ENCODE peak calls at places on chromosomes 13 and 19, in nine cellular contexts. K, P, Z, S, H, C, U, J and T are unnamed samples.

GRCh38 chr19:10269333-10270179 is 1.4 kb upstream of the ICAM1 start:
- DNase-seq in K (peak; percentile 68), C (peak; percentile 78), S (peak; percentile 87), Z (peak; percentile 87), J (peak; percentile 87), P (peak; percentile 92), U (peak; percentile 84), H (peak; percentile 91), T (peak; percentile 78)

GRCh38 chr19:18879579-18880373 is 16.2 kb downstream of the CERS1 start:
- DNase-seq in P (peak; percentile 95), J (no peak), H (peak; percentile 91), Z (no peak), U (no peak), S (peak; percentile 36), C (no peak), K (no peak), T (no peak)

GRCh38 chr13:111912991-111913781 is 153.8 kb upstream of the SOX1 start:
- DNase-seq in U (no peak), P (no peak), H (no peak), Z (peak; percentile 8), J (no peak), C (no peak), K (no peak), S (no peak), T (no peak)

GRCh38 chr13:24505256-24505655 is 7.3 kb downstream of the PARP4 start:
- DNase-seq in U (no peak), P (no peak), K (peak; percentile 12), J (no peak), S (no peak), H (peak; percentile 78), Z (no peak), C (no peak), T (no peak)

GRCh38 chr19:507286-508203 is at the start of gene TPGS1:
- DNase-seq in S (peak; percentile 97), J (peak; percentile 78), Z (peak; percentile 91), H (peak; percentile 88), C (peak; percentile 70), P (peak; percentile 94), U (peak; percentile 83), K (peak; percentile 51), T (peak; percentile 83)

GRCh38 chr13:74280093-74280794 is 146.0 kb upstream of the KLF12 start:
- DNase-seq in K (no peak), J (no peak), U (no peak), S (no peak), H (no peak), Z (no peak), C (no peak), P (no peak), T (no peak)

GRCh38 chr19:39506944-39507714 is 7.8 kb upstream of the SELENOV start:
- DNase-seq in H (peak; percentile 92), J (no peak), U (peak; percentile 12), C (no peak), P (peak; percentile 83), S (peak; percentile 95), K (peak; percentile 41), Z (no peak), T (peak; percentile 44)

GRCh38 chr13:77981191-77981925 is 62.7 kb upstream of the EDNRB start:
- DNase-seq in Z (no peak), S (no peak), P (no peak), C (no peak), J (no peak), K (peak; percentile 6), H (no peak), U (no peak), T (no peak)

GRCh38 chr19:32403291-32403995 is 2.1 kb upstream of the DPY19L3 start:
- DNase-seq in C (no peak), H (peak; percentile 60), Z (no peak), U (no peak), P (no peak), K (no peak), S (peak; percentile 52), J (no peak), T (no peak)

GRCh38 chr13:50635504-50635903 is 208.0 kb downstream of the DLEU7 start:
- DNase-seq in H (no peak), J (peak; percentile 31), S (no peak), K (no peak), C (peak; percentile 13), P (peak; percentile 75), U (no peak), Z (peak; percentile 29), T (no peak)

GRCh38 chr13:80048802-80049201 is 292.1 kb downstream of the SPRY2 start:
- DNase-seq in Z (peak; percentile 57), P (peak; percentile 57), S (peak; percentile 47), K (peak; percentile 99), H (peak; percentile 49), U (peak; percentile 4), J (peak; percentile 93), C (peak; percentile 53), T (peak; percentile 67)

GRCh38 chr13:50410921-50411712 is 395.9 kb downstream of the KCNRG start:
- DNase-seq in J (no peak), S (no peak), H (peak; percentile 91), Z (no peak), U (no peak), K (peak; percentile 80), C (no peak), P (no peak), T (no peak)

GRCh38 chr19:42370667-42371066 is 19.4 kb downstream of the CNFN start:
- DNase-seq in P (no peak), Z (no peak), H (no peak), U (no peak), K (no peak), S (no peak), C (no peak), J (no peak), T (no peak)

GRCh38 chr13:53191091-53191490 is 162.5 kb downstream of the OLFM4 start:
- DNase-seq in J (no peak), U (no peak), Z (no peak), C (no peak), P (no peak), S (peak; percentile 82), K (no peak), H (no peak), T (no peak)

GRCh38 chr13:85236431-85236830 is 562.8 kb downstream of the SLITRK6 start:
- DNase-seq in U (no peak), S (no peak), J (no peak), Z (no peak), P (no peak), H (no peak), C (no peak), K (peak; percentile 48), T (no peak)

GRCh38 chr13:37340911-37341670 is 235.6 kb upstream of the CSNK1A1L start:
- DNase-seq in Z (no peak), P (no peak), K (no peak), U (no peak), S (no peak), H (no peak), J (no peak), C (no peak), T (no peak)

GRCh38 chr13:113608967-113609533 is 24.5 kb downstream of the TFDP1 start:
- DNase-seq in H (no peak), U (no peak), C (no peak), S (no peak), Z (no peak), P (no peak), K (no peak), J (no peak), T (no peak)

GRCh38 chr13:23674795-23675640 is 104.8 kb downstream of the TNFRSF19 start:
- DNase-seq in P (no peak), U (no peak), J (no peak), H (no peak), C (no peak), S (no peak), Z (no peak), K (peak; percentile 90), T (no peak)

GRCh38 chr13:38775085-38775484 is 88.2 kb downstream of the FREM2 start:
- DNase-seq in U (no peak), J (no peak), P (no peak), C (no peak), K (no peak), H (no peak), Z (no peak), S (no peak), T (no peak)

GRCh38 chr13:52356327-52356726 is 49.6 kb downstream of the THSD1 start:
- DNase-seq in C (no peak), J (no peak), P (no peak), S (no peak), H (no peak), U (no peak), Z (no peak), K (peak; percentile 19), T (no peak)

DNA sequence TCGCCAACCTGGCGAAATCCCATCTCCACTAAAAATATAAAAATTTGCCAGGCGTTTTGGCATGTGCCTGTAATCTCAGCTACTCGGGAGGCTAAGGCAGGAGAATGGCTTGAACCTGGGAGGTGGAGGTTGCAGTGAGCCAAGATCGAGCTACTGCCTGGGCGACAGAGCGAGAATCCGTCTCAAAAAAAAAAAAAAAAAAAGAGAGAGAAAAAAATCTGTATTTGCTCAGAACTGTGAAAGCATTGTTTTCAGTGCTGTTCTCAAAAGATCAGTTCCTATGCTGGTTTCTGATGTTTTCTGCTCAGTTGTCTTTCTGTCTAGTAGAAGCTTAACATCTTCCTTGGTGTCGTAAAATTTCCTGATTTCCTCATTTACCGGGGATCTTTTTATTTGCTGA is 2.5 kb downstream of the SF3A2 start:
- DNase-seq in S (no peak), U (no peak), J (no peak), H (no peak), Z (no peak), K (no peak), P (no peak), C (no peak), T (no peak)
- H3K4me3 ChIP-seq in S (peak overlapping the region; percentile 72), U (peak overlapping the region; percentile 68), J (no peak overlapping the region), H (peak overlapping the region; percentile 97), Z (peak overlapping the region; percentile 4), K (peak overlapping the region; percentile 54), P (peak overlapping the region; percentile 99), C (no peak overlapping the region), T (peak overlapping the region; percentile 29)

DNA sequence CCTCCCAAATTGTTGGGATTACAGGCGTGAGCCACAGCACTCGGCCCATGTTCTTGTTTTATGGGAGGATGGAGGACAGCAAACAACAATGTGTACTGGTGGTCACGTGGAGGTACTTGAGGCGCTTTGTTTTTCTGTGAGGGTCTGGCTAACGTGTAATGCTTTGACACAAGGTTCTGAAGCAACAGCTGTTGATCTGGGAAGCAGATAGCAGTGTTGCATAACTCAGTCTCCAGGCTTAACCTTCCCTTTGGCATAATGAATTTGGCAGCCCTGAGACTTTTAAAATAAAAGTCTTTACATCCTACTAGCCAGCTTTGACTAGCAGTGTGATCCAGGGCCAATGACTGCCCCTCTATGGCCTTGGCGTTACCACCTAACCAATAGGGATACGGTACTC is 6.9 kb upstream of the ZNF580 start:
- DNase-seq in K (no peak), Z (no peak), J (no peak), S (no peak), P (no peak), H (no peak), C (no peak), U (no peak), T (no peak)
- H3K27ac ChIP-seq in K (no peak overlapping the region), Z (peak overlapping the region; percentile 91), J (no peak overlapping the region), S (no peak overlapping the region), P (peak overlapping the region; percentile 67), H (no peak overlapping the region), C (no peak overlapping the region), U (no peak overlapping the region), T (no peak overlapping the region)

GRCh38 chr13:47800593-47800992 is 200.5 kb downstream of the SUCLA2 start:
- DNase-seq in U (no peak), K (no peak), Z (no peak), J (no peak), P (no peak), H (no peak), C (no peak), S (no peak), T (no peak)
- H3K4me3 ChIP-seq in U (no peak overlapping the region), K (no peak overlapping the region), Z (no peak overlapping the region), J (no peak overlapping the region), P (no peak overlapping the region), H (no peak overlapping the region), C (no peak overlapping the region), S (no peak overlapping the region), T (no peak overlapping the region)

GRCh38 chr19:11505504-11506100 is at the start of gene ZNF653:
- DNase-seq in J (peak; percentile 94), H (peak; percentile 98), U (peak; percentile 97), Z (peak; percentile 90), S (peak; percentile 99), K (peak; percentile 90), P (peak; percentile 98), C (peak; percentile 94), T (peak; percentile 81)
- H3K27ac ChIP-seq in J (peak within 1 kb of the TSS; percentile 97), H (peak within 1 kb of the TSS; percentile 84), U (peak within 1 kb of the TSS; percentile 97), Z (peak within 1 kb of the TSS; percentile 94), S (peak within 1 kb of the TSS; percentile 54), K (peak within 1 kb of the TSS; percentile 74), P (peak within 1 kb of the TSS; percentile 70), C (peak within 1 kb of the TSS; percentile 80), T (peak within 1 kb of the TSS; percentile 91)